ENCODE peak calls at places on chromosomes 16 and 17, in six cellular contexts. N is lung, O is ovary, Z is ascending aorta, A is fibroblast of lung, H is body of pancreas. M is an unnamed sample. For H3K27me3, the result is how much of the 10 kb centered on the place peaks cover.

GRCh38 chr17:46983782-46984181 is 4.7 kb upstream of the RPRML start:
- DNase-seq in N (no peak), O (no peak), Z (no peak), A (no peak), H (no peak), M (no peak)

GRCh38 chr16:78543066-78543465 is 443.6 kb downstream of the WWOX start:
- DNase-seq in N (no peak), O (no peak), Z (no peak), A (no peak), H (no peak), M (no peak)

GRCh38 chr17:28347261-28347891 is 10.0 kb downstream of the POLDIP2 start:
- DNase-seq in N (no peak), O (peak), Z (no peak), A (peak), H (no peak), M (no peak)

GRCh38 chr17:35315283-35315682 is 58.1 kb downstream of the SLFN11 start:
- DNase-seq in N (no peak), O (peak), Z (no peak), A (peak), H (no peak), M (no peak)

GRCh38 chr17:27491713-27492190 is 35.5 kb downstream of the KSR1 start:
- DNase-seq in N (no peak), O (no peak), Z (no peak), A (no peak), H (peak), M (no peak)

GRCh38 chr17:34420254-34420766 is 57.3 kb upstream of the CCL1 start:
- DNase-seq in N (peak), O (peak), Z (no peak), A (peak), H (peak), M (peak)

GRCh38 chr17:36602924-36603384 is 1.6 kb downstream of the MRM1 start:
- DNase-seq in N (peak), O (peak), Z (no peak), A (peak), H (peak), M (peak)

GRCh38 chr17:19024101-19025078 is 19.8 kb upstream of the FAM83G start:
- DNase-seq in N (no peak), O (no peak), Z (no peak), A (no peak), H (peak), M (no peak)

GRCh38 chr16:17176199-17176598 is 294.6 kb downstream of the XYLT1 start:
- DNase-seq in N (no peak), O (no peak), Z (no peak), A (no peak), H (no peak), M (no peak)

GRCh38 chr17:2177235-2177811 is 122.4 kb downstream of the HIC1 start:
- DNase-seq in N (no peak), O (no peak), Z (no peak), A (no peak), H (no peak), M (no peak)

GRCh38 chr16:48498761-48499600 is 111.0 kb downstream of the N4BP1 start:
- DNase-seq in N (peak), O (peak), Z (no peak), A (peak), H (peak), M (peak)

GRCh38 chr16:87464691-87465300 is 28.0 kb downstream of the ZCCHC14 start:
- DNase-seq in N (peak), O (peak), Z (peak), A (peak), H (peak), M (peak)

GRCh38 chr17:79572136-79572915 is 38.5 kb downstream of the RBFOX3 start:
- DNase-seq in N (no peak), O (no peak), Z (no peak), A (no peak), H (no peak), M (no peak)
- H3K27me3 ChIP-seq in N (under half), O (under half), Z (under half), A (under half), H (under half), M (under half)

GRCh38 chr16:66385415-66385814 is 18.9 kb downstream of the CDH5 start:
- DNase-seq in N (no peak), O (no peak), Z (no peak), A (no peak), H (no peak), M (no peak)
- TF ChIP-seq CTCF in N (no peak), O (no peak), Z (no peak), A (no peak), H (no peak), M (no peak)

GRCh38 chr16:2963074-2963610 is 933 bp upstream of the KREMEN2 start:
- DNase-seq in N (no peak), O (peak), Z (no peak), A (no peak), H (peak), M (no peak)

GRCh38 chr16:2966043-2966802 is 2.1 kb downstream of the KREMEN2 start:
- DNase-seq in N (no peak), O (no peak), Z (no peak), A (no peak), H (no peak), M (no peak)

GRCh38 chr16:2964416-2965223 is 545 bp downstream of the KREMEN2 start:
- DNase-seq in N (no peak), O (no peak), Z (no peak), A (no peak), H (peak), M (peak)

GRCh38 chr16:2962334-2963073 is 1.6 kb upstream of the KREMEN2 start:
- DNase-seq in N (no peak), O (no peak), Z (no peak), A (no peak), H (peak), M (no peak)

DNA sequence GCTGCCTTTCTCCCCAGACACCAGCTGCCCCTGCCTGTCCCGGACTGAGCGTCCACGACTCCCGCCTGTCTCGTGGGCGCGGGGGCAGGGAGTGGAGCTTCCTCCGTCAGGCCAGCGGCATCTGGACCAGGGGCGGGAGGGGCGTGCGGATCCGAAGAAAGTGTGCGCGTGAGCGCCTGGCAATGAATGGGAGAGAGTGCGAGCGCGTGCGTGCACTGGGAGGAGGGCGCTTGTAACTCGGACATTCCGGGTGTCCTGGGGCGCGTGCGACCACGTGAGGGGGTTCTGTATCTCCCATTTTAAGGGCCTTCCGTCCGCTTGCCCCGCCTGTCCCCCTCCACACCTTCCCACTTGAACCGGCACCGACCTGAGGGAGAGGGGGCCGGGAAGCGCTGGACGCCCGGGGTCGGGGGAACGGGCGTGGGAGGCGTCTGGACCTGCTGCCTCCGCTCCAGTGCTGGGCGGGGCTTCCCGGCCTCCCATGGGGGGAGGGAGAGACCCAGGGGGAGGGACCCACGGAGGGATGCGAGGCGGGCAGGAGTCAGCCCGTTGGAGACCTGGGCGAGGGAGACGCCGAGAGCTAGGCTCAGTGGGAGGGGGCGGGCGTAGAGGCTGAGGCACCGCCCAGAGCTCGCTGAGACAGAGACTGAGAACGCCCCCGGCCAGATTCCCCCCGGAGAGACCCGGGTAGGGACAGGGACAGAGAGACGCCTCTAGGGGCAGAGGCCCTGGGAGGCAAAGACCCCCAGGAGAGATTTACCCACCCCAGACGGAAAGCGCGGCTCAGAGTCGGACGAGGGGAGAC is at the start of gene KREMEN2:
- DNase-seq in N (no peak), O (no peak), Z (no peak), A (no peak), H (peak), M (no peak)
- H3K27me3 ChIP-seq in N (under half), O (under half), Z (half or more), A (half or more), H (under half), M (under half)

DNA sequence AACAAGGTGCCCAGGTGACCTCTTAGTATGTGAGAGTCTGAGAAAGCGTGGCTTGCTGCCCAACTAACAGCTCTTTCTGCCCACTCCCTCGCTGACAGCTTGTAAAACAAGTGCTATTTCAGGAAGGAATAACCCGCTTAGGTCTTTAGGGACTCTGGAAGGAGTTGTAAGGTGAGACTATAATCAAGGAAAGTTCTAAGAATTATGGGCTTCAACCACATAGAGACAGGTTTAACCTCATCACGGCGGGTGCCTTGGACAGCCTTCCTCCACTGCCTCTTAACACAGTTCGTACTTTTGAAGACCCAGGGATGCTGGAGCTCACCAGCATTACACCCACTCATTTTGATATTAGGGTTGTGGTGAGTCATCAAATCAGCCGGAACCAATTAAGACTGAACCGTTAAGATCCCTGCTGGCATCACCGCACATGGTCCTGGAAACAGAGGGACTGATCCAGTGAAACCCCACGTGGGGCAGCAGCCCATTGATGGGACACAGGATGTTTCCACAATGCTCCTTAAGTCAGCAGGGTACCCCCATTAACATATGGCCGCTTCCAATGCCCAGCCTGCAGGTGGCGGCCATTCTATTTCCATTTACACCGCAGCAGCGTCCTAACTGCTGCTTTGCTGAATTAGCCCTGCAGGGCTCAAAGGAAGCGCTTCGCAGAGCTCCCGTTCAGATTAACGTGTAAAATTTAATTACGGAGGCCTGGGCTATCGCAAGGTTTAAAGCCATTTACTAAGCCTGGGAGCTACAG is 176.6 kb upstream of the SDK2 start:
- DNase-seq in N (no peak), O (no peak), Z (no peak), A (peak), H (peak), M (no peak)
- TF ChIP-seq CTCF in N (peak), O (no peak), Z (no peak), A (no peak), H (peak), M (no peak)

GRCh38 chr16:85005278-85006069 is 5.9 kb downstream of the ZDHHC7 start:
- DNase-seq in N (no peak), O (no peak), Z (no peak), A (peak), H (no peak), M (no peak)

GRCh38 chr16:85003723-85004586 is 7.4 kb downstream of the ZDHHC7 start:
- DNase-seq in N (no peak), O (no peak), Z (no peak), A (no peak), H (no peak), M (no peak)

GRCh38 chr16:85006639-85007038 is 4.7 kb downstream of the ZDHHC7 start:
- DNase-seq in N (no peak), O (no peak), Z (no peak), A (peak), H (no peak), M (no peak)

GRCh38 chr16:85003076-85003475 is 8.3 kb downstream of the ZDHHC7 start:
- DNase-seq in N (no peak), O (no peak), Z (no peak), A (no peak), H (no peak), M (no peak)

GRCh38 chr16:85004587-85005205 is 6.6 kb downstream of the ZDHHC7 start:
- DNase-seq in N (peak), O (no peak), Z (no peak), A (peak), H (no peak), M (no peak)
- H3K27me3 ChIP-seq in N (under half), O (under half), Z (under half), A (under half), H (under half), M (under half)

GRCh38 chr17:40614431-40615294 is 33.0 kb downstream of the SMARCE1 start:
- DNase-seq in N (peak), O (no peak), Z (no peak), A (no peak), H (no peak), M (no peak)

GRCh38 chr17:40615295-40615988 is 32.2 kb downstream of the SMARCE1 start:
- DNase-seq in N (peak), O (peak), Z (no peak), A (peak), H (peak), M (peak)

GRCh38 chr17:40612510-40613244 is 34.9 kb downstream of the SMARCE1 start:
- DNase-seq in N (peak), O (no peak), Z (no peak), A (no peak), H (no peak), M (no peak)

GRCh38 chr17:40611840-40612509 is 35.6 kb downstream of the SMARCE1 start:
- DNase-seq in N (peak), O (no peak), Z (no peak), A (no peak), H (no peak), M (no peak)

DNA sequence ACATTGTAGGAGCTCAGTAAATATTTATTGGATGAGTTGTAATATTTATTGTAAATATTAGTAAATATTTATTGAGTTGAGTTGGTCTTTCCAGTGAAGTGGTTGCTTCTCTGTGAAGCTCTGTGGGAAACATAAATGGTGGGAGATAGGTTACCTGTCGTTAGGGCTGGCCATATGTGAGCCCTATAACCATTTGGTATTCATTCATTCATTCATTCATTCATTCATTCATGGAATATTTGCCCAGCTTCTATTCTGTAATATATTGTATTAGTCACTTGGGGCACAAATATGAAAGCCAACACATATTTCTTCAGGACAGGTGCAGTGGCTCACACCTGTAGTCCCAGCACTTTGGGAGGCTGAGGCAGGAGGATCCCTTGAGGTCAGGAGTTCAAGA is 33.9 kb downstream of the SMARCE1 start:
- DNase-seq in N (no peak), O (no peak), Z (no peak), A (no peak), H (no peak), M (no peak)
- TF ChIP-seq CTCF in N (no peak), O (no peak), Z (no peak), A (no peak), H (no peak), M (no peak)

GRCh38 chr17:6135216-6135615 is 65.0 kb downstream of the WSCD1 start:
- DNase-seq in N (no peak), O (no peak), Z (no peak), A (no peak), H (no peak), M (no peak)
- H3K27me3 ChIP-seq in N (under half), O (under half), Z (under half), A (under half), H (under half), M (under half)

GRCh38 chr16:4538067-4538385 is 547 bp downstream of the CDIP1 start:
- DNase-seq in N (no peak), O (no peak), Z (no peak), A (no peak), H (no peak), M (no peak)

GRCh38 chr16:4537376-4538066 is 1.1 kb downstream of the CDIP1 start:
- DNase-seq in N (no peak), O (peak), Z (no peak), A (no peak), H (peak), M (no peak)

GRCh38 chr16:4536391-4537106 is 2.0 kb downstream of the CDIP1 start:
- DNase-seq in N (no peak), O (no peak), Z (no peak), A (no peak), H (no peak), M (no peak)

GRCh38 chr16:4539716-4540284 is 1.2 kb upstream of the CDIP1 start:
- DNase-seq in N (no peak), O (no peak), Z (no peak), A (no peak), H (no peak), M (no peak)

GRCh38 chr16:4538386-4539235 is at the start of gene CDIP1:
- DNase-seq in N (peak), O (peak), Z (peak), A (peak), H (peak), M (peak)
- TF ChIP-seq CTCF in N (no peak), O (no peak), Z (peak), A (no peak), H (peak), M (no peak)

GRCh38 chr16:54938351-54939346 is 8.0 kb downstream of the IRX5 start:
- DNase-seq in N (no peak), O (no peak), Z (no peak), A (peak), H (no peak), M (no peak)

GRCh38 chr16:54936979-54937672 is 6.5 kb downstream of the IRX5 start:
- DNase-seq in N (peak), O (no peak), Z (no peak), A (peak), H (peak), M (peak)

GRCh38 chr16:54939537-54940278 is 9.0 kb downstream of the IRX5 start:
- DNase-seq in N (no peak), O (no peak), Z (no peak), A (peak), H (no peak), M (no peak)

GRCh38 chr16:54936086-54936978 is 5.7 kb downstream of the IRX5 start:
- DNase-seq in N (no peak), O (no peak), Z (no peak), A (peak), H (peak), M (peak)

GRCh38 chr16:54937673-54938350 is 7.1 kb downstream of the IRX5 start:
- DNase-seq in N (no peak), O (no peak), Z (no peak), A (no peak), H (no peak), M (no peak)
- H3K27me3 ChIP-seq in N (under half), O (under half), Z (under half), A (half or more), H (under half), M (under half)